ENCODE peak calls at places on chromosomes 4 and X, in seven cellular contexts. J is DND-41, Y is cardiac fibroblast, O is glutamatergic neuron, Z is pancreas, Q is epithelial cell of proximal tubule, A is testis. S is an unnamed sample.

GRCh38 chr4:164937576-164938270 is 39.7 kb downstream of the TRIM61 start:
- DNase-seq in J (no peak), O (no peak), Q (no peak), A (peak; percentile 81), Z (no peak), Y (peak; percentile 24), S (peak; percentile 19)

GRCh38 chrX:76796311-76796710 is 368.8 kb downstream of the MAGEE1 start:
- DNase-seq in Y (no peak), A (no peak), Q (no peak), J (no peak), Z (no peak), O (no peak), S (no peak)

GRCh38 chr4:53804719-53805118 is 213.4 kb upstream of the LNX1 start:
- DNase-seq in O (no peak), Z (peak; percentile 44), J (peak; percentile 29), A (peak; percentile 36), Y (peak; percentile 43), Q (no peak), S (peak; percentile 43)

GRCh38 chr4:81221303-81222081 is 6.5 kb upstream of the PRKG2 start:
- DNase-seq in J (no peak), Y (peak; percentile 37), A (no peak), Z (no peak), Q (no peak), O (no peak), S (no peak)

GRCh38 chr4:141038428-141038827 is 94.8 kb downstream of the RNF150 start:
- DNase-seq in J (no peak), A (no peak), Q (no peak), O (no peak), Z (no peak), Y (no peak), S (no peak)

GRCh38 chrX:107629533-107629909 is 1.2 kb downstream of the PRPS1 start:
- DNase-seq in A (peak; percentile 15), J (peak; percentile 8), Y (peak; percentile 38), Q (no peak), O (no peak), Z (no peak), S (no peak)

GRCh38 chr4:123104275-123104674 is 181.9 kb upstream of the NUDT6 start:
- DNase-seq in J (no peak), Z (no peak), Q (no peak), Y (peak; percentile 18), O (no peak), A (no peak), S (no peak)

GRCh38 chr4:76611611-76612010 is 176.6 kb downstream of the SHROOM3 start:
- DNase-seq in Q (no peak), O (no peak), A (no peak), J (no peak), Z (peak; percentile 59), Y (peak; percentile 24), S (no peak)

GRCh38 chr4:82372502-82372873 is 1.3 kb downstream of the HNRNPD start:
- DNase-seq in Z (peak; percentile 37), O (no peak), J (peak; percentile 71), Y (peak; percentile 27), Q (no peak), A (peak; percentile 73), S (peak; percentile 34)

GRCh38 chrX:115642895-115643530 is 82.0 kb downstream of the PLS3 start:
- DNase-seq in Y (peak; percentile 74), A (peak; percentile 54), J (peak; percentile 15), Z (no peak), Q (no peak), O (no peak), S (peak; percentile 9)

DNA sequence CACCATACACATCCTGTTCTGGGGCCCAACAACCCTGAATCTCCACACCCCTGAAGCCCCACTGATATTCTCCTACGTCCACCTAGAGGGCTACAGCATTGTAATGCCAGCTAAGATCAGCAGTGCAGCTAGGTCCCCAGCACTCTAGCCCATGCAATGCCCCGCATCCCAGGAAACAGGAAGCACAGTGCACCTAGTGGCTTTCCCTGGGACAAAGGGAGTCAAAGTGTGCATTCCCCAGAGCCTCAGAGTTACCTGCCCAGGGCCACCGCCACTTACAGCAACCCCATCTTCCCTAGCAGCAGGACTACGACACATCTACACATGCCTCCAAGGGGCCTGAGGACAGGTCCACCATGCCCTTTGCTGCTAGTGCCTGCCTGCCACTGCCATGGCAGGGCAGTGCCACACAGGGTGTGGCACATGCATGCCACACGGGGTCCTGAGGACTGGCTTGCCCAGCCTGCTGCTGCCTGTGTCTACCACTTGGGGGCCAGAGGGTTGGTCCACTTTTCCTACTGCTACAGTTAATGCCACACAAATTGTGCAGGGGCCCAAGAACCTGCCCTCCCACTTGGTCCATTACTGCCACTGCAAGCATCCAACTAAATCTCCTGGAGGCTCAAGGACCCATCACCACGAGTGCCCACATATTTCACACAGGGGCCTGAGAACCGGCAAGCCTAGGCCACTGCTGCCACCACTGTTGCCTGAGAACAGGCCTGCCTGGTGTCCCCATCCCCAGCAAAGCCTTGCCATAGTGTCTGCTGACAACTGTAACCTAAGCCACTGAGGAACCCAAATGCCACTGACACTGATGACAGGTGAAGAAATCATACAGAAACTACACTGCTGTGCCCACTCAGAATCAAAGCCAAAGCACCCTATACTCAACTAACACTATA is 23.7 kb downstream of the TLR6 start:
- DNase-seq in Q (no peak), Y (no peak), O (no peak), J (no peak), Z (no peak), A (no peak), S (no peak)
- TF ChIP-seq CTCF in Q (peak; percentile 28), Y (peak; percentile 22), O (no peak), J (peak; percentile 26), Z (no peak), A (no peak), S (no peak)

GRCh38 chrX:65871671-65872311 is 168.1 kb downstream of the VSIG4 start:
- DNase-seq in A (peak; percentile 15), O (no peak), J (peak; percentile 58), Q (no peak), Z (no peak), Y (peak; percentile 74), S (peak; percentile 3)
- TF ChIP-seq CTCF in A (no peak), O (no peak), J (peak; percentile 47), Q (peak; percentile 30), Z (no peak), Y (no peak), S (no peak)

GRCh38 chrX:118508690-118509089 is 13.1 kb downstream of the DOCK11 start:
- DNase-seq in O (no peak), A (no peak), Z (no peak), Q (no peak), J (no peak), Y (no peak), S (no peak)
- TF ChIP-seq CTCF in O (no peak), A (no peak), Z (no peak), Q (peak; percentile 18), J (no peak), Y (no peak), S (no peak)

GRCh38 chr4:6250235-6250983 is 19.2 kb upstream of the WFS1 start:
- DNase-seq in O (no peak), Z (no peak), Q (no peak), A (no peak), J (peak; percentile 9), Y (peak; percentile 78), S (peak; percentile 83)

GRCh38 chr4:6251365-6251764 is 18.3 kb upstream of the WFS1 start:
- DNase-seq in Z (no peak), O (no peak), J (no peak), Y (no peak), Q (no peak), A (no peak), S (no peak)

GRCh38 chr4:6252051-6252450 is 17.6 kb upstream of the WFS1 start:
- DNase-seq in Q (no peak), O (no peak), Y (no peak), Z (no peak), A (no peak), J (no peak), S (no peak)

GRCh38 chr4:6253111-6253510 is 16.5 kb upstream of the WFS1 start:
- DNase-seq in Q (no peak), Y (no peak), J (no peak), Z (no peak), O (no peak), A (no peak), S (no peak)

DNA sequence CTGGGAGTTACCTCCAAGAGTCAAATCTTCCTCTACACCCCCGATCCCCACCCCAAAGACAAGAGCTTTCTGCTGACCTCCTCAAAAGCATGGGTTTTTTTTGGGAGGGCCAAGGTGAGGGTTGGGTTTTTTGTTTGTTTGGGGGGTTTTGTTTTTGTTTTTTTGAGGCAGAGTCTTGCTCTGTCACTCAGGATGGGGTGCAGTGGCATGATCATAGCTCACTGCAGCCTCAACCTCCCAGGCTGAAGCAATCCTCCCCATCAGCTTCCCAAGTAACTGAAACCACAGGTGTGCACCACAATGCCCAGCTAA is 18.7 kb upstream of the WFS1 start:
- DNase-seq in Z (no peak), Q (no peak), O (no peak), Y (no peak), J (no peak), A (no peak), S (no peak)
- TF ChIP-seq CTCF in Z (no peak), Q (no peak), O (peak; percentile 39), Y (no peak), J (no peak), A (no peak), S (no peak)

DNA sequence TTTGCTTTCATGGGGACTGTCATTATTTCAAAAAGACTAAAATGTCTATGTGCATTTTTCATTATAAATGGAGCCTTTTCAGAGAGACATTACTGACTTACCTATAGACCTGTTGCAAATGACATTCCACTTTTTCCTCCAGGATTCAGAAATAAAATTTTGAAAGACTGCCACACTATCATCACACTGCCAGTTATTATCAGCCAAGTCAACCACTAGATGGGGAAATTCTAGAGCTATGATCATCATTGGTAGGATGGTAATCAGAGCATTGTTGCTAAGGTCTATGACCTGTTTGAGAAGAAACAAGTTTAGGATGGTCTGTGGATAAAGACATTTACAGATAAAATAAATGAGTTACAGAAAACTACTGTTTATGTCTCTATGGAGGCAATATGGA is 22.5 kb downstream of the LRRC66 start:
- DNase-seq in O (no peak), A (no peak), J (no peak), Y (no peak), Q (no peak), Z (no peak), S (no peak)
- TF ChIP-seq CTCF in O (no peak), A (no peak), J (no peak), Y (no peak), Q (peak; percentile 28), Z (no peak), S (no peak)

DNA sequence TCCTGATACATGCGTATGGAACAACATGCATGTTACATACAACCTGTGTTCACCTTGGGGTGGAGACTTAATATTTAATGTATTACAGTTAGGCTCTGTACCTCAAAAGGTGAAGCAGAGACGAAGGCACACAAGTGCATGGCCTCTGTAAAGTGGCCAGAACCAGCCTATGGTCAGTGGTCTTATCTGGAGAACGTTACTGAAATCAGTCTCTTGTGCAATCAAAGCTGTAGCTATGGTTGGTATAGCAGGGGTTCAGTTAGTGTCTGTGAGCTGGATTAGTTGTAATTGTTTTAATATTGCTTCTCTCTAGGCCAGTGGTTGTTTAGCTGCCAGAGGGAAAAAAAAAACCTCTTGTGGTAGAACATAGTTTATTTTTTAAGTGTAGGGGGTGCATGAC is 2.2 kb upstream of the TMEM33 start:
- DNase-seq in A (no peak), Z (no peak), O (no peak), Y (no peak), J (no peak), Q (no peak), S (no peak)
- TF ChIP-seq CTCF in A (no peak), Z (no peak), O (no peak), Y (no peak), J (no peak), Q (no peak), S (no peak)